ENCODE peak calls at places on chromosomes 16 and 17, in five cellular contexts. L is left ventricle myocardium inferior, S is SJSA1, N is H7, M is pancreas. I is an unnamed sample.

GRCh38 chr16:88289549-88290344 is 93.0 kb upstream of the ZNF469 start:
- DNase-seq in M (no peak), L (peak; percentile 14), N (no peak), S (no peak), I (peak; percentile 41)

GRCh38 chr16:53433930-53434435 is 288 bp upstream of the RBL2 start:
- DNase-seq in N (no peak), M (no peak), S (no peak), L (no peak), I (no peak)

GRCh38 chr17:27622160-27622559 is 8.8 kb upstream of the LGALS9 start:
- DNase-seq in M (no peak), L (no peak), S (no peak), N (no peak), I (no peak)

GRCh38 chr16:3131755-3132377 is 3.0 kb upstream of the ZNF213 start:
- DNase-seq in N (peak; percentile 82), L (no peak), S (peak; percentile 34), M (peak; percentile 59), I (no peak)

GRCh38 chr17:45705123-45706009 is 78.8 kb upstream of the CRHR1 start:
- DNase-seq in L (no peak), S (no peak), M (no peak), N (no peak), I (no peak)

GRCh38 chr17:32256695-32257013 is 9.0 kb upstream of the RHBDL3 start:
- DNase-seq in L (no peak), N (no peak), M (no peak), S (no peak), I (no peak)

GRCh38 chr17:56136316-56136715 is 17.0 kb upstream of the ANKFN1 start:
- DNase-seq in S (no peak), N (no peak), M (no peak), L (no peak), I (no peak)

GRCh38 chr16:81519298-81520150 is 74.9 kb downstream of the CMIP start:
- DNase-seq in N (no peak), L (no peak), M (no peak), S (no peak), I (no peak)

GRCh38 chr17:73396429-73397277 is 84.9 kb upstream of the CDC42EP4 start:
- DNase-seq in L (no peak), N (peak; percentile 18), S (peak; percentile 64), M (no peak), I (no peak)

DNA sequence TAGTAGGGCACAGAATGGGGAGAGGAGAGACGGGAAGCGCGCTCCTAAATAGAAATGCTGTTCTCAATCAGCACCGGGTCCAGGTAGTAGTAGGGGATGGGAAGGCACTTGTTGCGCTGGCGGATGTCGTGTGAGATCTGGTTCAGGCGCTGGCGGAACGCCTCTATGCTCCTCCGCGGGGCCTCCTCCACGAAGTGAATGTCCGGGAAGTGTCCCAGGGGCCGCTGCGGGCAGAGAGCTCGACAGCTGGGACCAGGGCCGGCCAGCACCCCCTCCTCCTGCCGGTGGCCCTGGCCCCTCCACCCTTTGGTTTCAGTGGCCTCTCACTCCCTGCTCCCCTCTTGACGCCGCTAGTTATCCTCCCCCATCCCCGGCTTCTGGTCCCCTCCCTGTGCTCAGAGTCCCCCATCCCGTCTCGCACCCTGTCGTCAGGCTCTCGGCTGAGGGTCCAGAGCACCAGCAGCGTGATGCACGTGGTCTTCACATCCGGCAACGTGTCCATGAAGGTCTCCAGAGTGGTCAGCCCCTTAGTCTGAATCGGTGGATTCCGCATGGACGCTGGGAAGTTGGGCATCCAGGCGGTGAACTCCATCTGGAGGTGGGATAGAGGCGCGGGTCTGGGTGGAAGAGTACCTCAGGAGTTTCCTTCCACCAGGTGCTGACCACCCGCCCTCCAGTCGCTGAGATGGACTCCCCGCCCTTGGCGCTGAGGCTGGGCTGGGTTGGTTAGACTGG is 14.6 kb downstream of the ALOX12B start:
- DNase-seq in S (no peak), N (peak; percentile 83), L (no peak), M (no peak), I (no peak)
- H3K27me3 ChIP-seq in S (peaks cover 55% of the 10 kb centered on the region), N (peaks cover 82% of the 10 kb centered on the region), L (peaks cover 84% of the 10 kb centered on the region), M (peaks cover 20% of the 10 kb centered on the region), I (peaks cover 53% of the 10 kb centered on the region)

DNA sequence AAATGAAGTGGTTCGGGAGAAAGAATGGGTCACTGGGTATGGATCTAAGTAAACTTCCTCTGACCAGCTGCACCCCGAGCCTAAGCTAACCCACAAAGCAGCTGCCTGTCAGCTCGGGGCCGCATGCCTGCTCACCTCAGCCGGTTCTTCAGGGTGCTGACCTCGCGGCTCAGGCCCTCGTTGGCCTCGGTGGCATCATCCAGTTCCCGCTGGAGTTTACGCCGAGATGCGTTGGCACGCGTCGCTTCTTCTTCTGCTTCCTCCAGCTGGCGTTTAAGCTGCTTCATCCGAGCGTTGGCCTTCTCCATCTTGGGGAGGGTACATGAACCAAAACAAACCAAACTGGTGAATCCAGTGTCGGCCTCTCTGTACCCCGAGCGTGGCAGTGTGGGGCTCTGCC is 41.1 kb downstream of the NDEL1 start:
- DNase-seq in M (no peak), N (peak; percentile 26), L (no peak), S (no peak), I (no peak)
- H3K36me3 ChIP-seq in M (peaks cover 50% of the 10 kb centered on the region), N (peaks cover 53% of the 10 kb centered on the region), L (peaks cover 85% of the 10 kb centered on the region), S (peaks cover 99% of the 10 kb centered on the region), I (peaks cover 37% of the 10 kb centered on the region)

DNA sequence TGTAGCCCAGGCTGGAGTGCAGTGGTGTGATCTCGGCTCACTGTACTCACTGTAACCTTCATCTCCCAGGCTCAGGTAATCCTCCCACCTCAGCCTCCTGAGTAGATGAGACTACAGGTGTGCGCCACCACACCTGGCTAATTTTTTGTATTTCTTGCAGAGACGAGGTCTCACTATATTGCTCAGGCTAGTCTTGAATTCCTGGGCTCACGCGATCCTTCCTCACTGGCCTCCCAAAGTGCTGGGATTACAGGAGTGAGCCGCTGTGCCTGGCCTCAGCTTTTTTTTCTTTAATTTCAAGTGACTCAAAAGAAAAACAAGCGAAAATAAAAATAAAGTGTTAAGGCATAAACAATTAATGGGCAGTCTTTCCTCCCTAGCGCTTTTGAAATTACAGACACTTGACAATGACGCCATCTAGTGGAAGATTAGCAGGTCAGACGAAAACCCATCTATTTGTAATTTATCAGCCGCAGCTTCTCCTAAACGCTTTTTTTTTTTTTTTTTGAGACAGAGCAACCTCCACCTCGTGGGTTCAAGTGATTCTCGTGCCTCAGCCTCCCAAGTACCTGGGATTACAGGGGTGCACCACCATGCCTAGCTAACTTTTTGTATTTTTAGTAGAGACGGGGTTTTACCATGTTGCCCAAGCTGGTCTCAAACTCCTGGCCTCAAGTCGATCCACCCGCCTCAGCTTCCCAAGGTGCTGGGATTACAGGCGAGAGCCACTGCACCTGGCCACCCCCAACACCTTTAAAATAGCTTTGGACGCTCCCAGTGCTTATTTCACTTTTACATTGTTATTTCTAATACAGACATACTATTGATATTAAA is 28.1 kb upstream of the PECAM1 start:
- DNase-seq in S (peak; percentile 73), N (peak; percentile 63), L (no peak), M (no peak), I (peak; percentile 14)
- H3K4me3 ChIP-seq in S (no peak overlapping the region), N (no peak overlapping the region), L (no peak overlapping the region), M (no peak overlapping the region), I (no peak overlapping the region)

DNA sequence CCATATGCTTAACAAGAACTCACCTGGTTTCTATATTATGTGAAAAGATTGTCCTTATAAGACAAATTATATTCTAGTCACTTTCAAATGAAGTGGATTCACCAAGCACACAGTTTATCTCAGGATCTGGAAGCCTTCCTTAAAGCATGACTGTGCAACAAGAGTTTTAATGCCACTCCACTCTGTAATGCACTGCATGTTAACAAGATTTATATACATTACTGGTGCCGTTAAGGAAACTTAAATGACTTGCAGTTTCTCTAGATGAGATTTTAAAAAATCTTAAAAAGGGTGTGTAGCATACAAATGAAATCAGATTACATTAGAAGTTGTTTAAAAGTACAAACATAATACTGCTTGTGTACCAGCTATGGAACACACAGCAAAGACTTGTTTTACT is 150.8 kb downstream of the SNX11 start:
- DNase-seq in S (no peak), N (no peak), M (no peak), L (no peak), I (no peak)
- H3K27me3 ChIP-seq in S (no peaks in the 10 kb centered on the region), N (no peaks in the 10 kb centered on the region), M (no peaks in the 10 kb centered on the region), L (peaks cover 44% of the 10 kb centered on the region), I (peaks cover 3% of the 10 kb centered on the region)

GRCh38 chr16:57471209-57471608 is 8.7 kb downstream of the POLR2C start:
- DNase-seq in L (no peak), S (no peak), N (no peak), M (no peak), I (no peak)

GRCh38 chr16:57468346-57468745 is 5.9 kb downstream of the POLR2C start:
- DNase-seq in M (no peak), S (no peak), L (no peak), N (no peak), I (no peak)

GRCh38 chr16:57470683-57471082 is 8.2 kb downstream of the POLR2C start:
- DNase-seq in N (no peak), L (peak; percentile 72), S (no peak), M (no peak), I (no peak)

GRCh38 chr16:57469917-57470470 is 7.5 kb downstream of the POLR2C start:
- DNase-seq in L (no peak), N (no peak), M (no peak), S (no peak), I (no peak)

DNA sequence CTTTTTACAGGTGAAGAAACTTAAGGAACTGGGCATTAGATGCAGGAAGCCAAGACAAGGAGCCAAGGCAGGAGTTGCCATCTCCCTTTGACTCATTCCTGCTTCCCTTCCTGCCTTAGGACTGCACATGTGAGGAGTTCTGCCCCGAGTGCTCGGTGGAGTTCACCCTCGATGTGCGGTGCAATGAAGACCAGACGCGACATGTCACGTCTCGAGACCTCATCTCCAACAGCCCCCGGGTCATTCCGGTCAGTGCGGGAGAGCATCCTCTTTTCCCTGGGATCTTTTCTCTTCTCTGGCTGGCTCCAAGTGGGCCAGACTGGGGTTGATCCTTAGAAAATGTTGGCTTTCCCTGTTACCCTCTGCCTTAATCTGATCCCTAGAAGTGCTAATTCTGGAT is 6.6 kb downstream of the POLR2C start:
- DNase-seq in M (no peak), L (no peak), S (no peak), N (no peak), I (no peak)
- H3K36me3 ChIP-seq in M (peaks cover 72% of the 10 kb centered on the region), L (peaks cover 94% of the 10 kb centered on the region), S (peaks cover 89% of the 10 kb centered on the region), N (peaks cover 34% of the 10 kb centered on the region), I (peaks cover 40% of the 10 kb centered on the region)

DNA sequence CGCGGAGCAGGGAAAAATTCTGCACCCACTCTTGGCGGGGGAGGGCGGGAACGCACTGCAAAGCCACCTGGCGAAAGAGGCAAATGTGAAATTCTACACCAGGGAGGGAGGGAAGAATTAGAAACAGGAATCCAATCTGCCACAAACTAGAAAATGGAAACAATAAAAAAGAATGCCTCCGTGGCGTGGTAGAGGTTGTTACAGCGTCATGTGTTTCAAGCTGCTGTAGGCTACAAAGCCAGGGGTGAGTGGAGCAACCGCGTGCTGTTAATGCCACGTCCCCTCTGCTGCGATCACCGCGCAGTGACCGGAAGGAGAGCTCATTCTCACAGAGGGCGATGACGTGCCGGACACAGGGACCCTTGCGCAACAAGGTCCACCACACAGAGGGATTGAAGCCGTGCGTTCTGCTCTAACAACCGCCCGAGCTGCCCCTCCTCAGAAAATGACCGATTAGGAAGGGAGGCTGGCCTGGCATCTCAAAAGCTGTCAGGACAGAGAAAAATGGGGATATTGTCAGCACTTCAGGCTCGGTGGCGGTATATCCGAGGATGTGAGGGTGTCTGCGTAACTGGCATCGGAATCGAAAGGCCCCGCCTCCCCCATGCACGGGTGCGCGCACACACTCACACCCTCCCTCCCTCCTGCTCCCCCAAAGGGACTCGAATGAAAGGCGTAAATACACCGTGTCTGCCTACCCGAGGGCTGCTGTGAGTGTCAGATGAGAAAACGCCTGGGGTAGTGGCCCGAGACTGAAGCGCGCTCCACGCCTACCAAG is 70.8 kb upstream of the TNRC6C start:
- DNase-seq in L (peak; percentile 88), M (no peak), S (peak; percentile 44), N (peak; percentile 71), I (peak; percentile 26)
- H3K4me3 ChIP-seq in L (peak overlapping the region; percentile 74), M (peak overlapping the region; percentile 29), S (peak overlapping the region; percentile 33), N (peak overlapping the region; percentile 18), I (peak overlapping the region; percentile 55)

I was measured in BJ.